ENCODE peak calls at places on chromosomes 13 and 19, in ten cellular contexts. M, U, I, G, W, A, K, R, O and Q are unnamed samples. For H3K4me1, the result is how much of the 10 kb centered on the place peaks cover.

GRCh38 chr13:46908511-46908910 is 11.7 kb upstream of the HTR2A start:
- DNase-seq in R (no peak), I (no peak), G (no peak), M (no peak), O (no peak), A (no peak), K (no peak), W (no peak), U (no peak), Q (no peak)

GRCh38 chr19:10402441-10403038 is 802 bp downstream of the CDC37 start:
- DNase-seq in M (no peak), G (no peak), O (no peak), A (peak), W (peak), U (no peak), R (no peak), K (no peak), I (no peak), Q (no peak)

GRCh38 chr19:57587529-57587928 is 3.6 kb downstream of the ZIK1 start:
- DNase-seq in O (no peak), K (no peak), U (no peak), R (no peak), I (no peak), G (no peak), A (no peak), W (no peak), M (no peak), Q (no peak)

GRCh38 chr13:64471916-64472315 is 2758.2 kb downstream of the PCDH9 start:
- DNase-seq in I (no peak), K (no peak), U (no peak), A (no peak), R (peak), M (no peak), G (no peak), O (no peak), W (no peak), Q (no peak)

GRCh38 chr13:31431722-31432137 is 232.0 kb downstream of the B3GLCT start:
- DNase-seq in A (peak), U (no peak), R (peak), G (peak), W (peak), I (no peak), K (peak), M (peak), O (peak), Q (no peak)

GRCh38 chr13:30752201-30752797 is 17.0 kb downstream of the ALOX5AP start:
- DNase-seq in I (no peak), M (no peak), A (no peak), K (no peak), O (no peak), W (peak), U (no peak), G (no peak), R (no peak), Q (no peak)

GRCh38 chr19:35911790-35912189 is 3.7 kb upstream of the TYROBP start:
- DNase-seq in U (peak), A (no peak), I (no peak), M (no peak), O (no peak), K (no peak), R (no peak), G (peak), W (no peak), Q (no peak)

GRCh38 chr13:59458908-59459579 is 704.7 kb downstream of the DIAPH3 start:
- DNase-seq in G (no peak), M (no peak), K (no peak), R (no peak), U (no peak), O (no peak), W (peak), A (peak), I (no peak), Q (no peak)

GRCh38 chr13:110272227-110272626 is 34.7 kb downstream of the COL4A1 start:
- DNase-seq in K (no peak), R (no peak), W (no peak), O (no peak), A (no peak), I (no peak), U (no peak), G (no peak), M (no peak), Q (no peak)

GRCh38 chr19:46606681-46607440 is 5.7 kb downstream of the CALM3 start:
- DNase-seq in I (no peak), U (no peak), W (no peak), M (peak), R (no peak), A (no peak), G (no peak), K (peak), O (no peak), Q (no peak)

GRCh38 chr19:45153339-45154063 is 7.3 kb downstream of the NKPD1 start:
- DNase-seq in R (no peak), W (peak), U (no peak), M (no peak), G (no peak), I (no peak), O (no peak), K (peak), A (no peak), Q (no peak)

GRCh38 chr19:33978286-33978685 is 181.6 kb downstream of the KCTD15 start:
- DNase-seq in G (no peak), A (no peak), W (no peak), M (no peak), K (no peak), U (no peak), R (no peak), I (no peak), O (no peak), Q (no peak)

GRCh38 chr13:112074139-112074710 is 7.3 kb downstream of the SOX1 start:
- DNase-seq in W (no peak), O (no peak), K (no peak), G (no peak), M (no peak), A (no peak), R (no peak), U (no peak), I (no peak), Q (no peak)

GRCh38 chr19:1407662-1408299 is 395 bp downstream of the DAZAP1 start:
- DNase-seq in U (no peak), R (no peak), W (no peak), I (no peak), K (peak), A (no peak), G (peak), O (peak), M (no peak), Q (no peak)

GRCh38 chr13:112392719-112393118 is 16.6 kb downstream of the SPACA7 start:
- DNase-seq in R (no peak), O (no peak), W (no peak), G (no peak), U (no peak), A (no peak), K (no peak), M (no peak), I (no peak), Q (no peak)

GRCh38 chr19:10620786-10621185 is 4.6 kb upstream of the SLC44A2 start:
- DNase-seq in G (no peak), M (no peak), O (no peak), A (no peak), W (no peak), I (no peak), K (no peak), R (no peak), U (no peak), Q (no peak)

GRCh38 chr13:89688908-89689307 is 1658.6 kb upstream of the MIR17HG start:
- DNase-seq in G (no peak), W (peak), A (no peak), O (no peak), U (no peak), M (no peak), R (no peak), K (no peak), I (no peak), Q (no peak)

GRCh38 chr13:105611424-105611823 is 924.0 kb downstream of the EFNB2 start:
- DNase-seq in K (no peak), O (no peak), A (no peak), G (no peak), I (no peak), W (no peak), R (no peak), U (no peak), M (no peak), Q (no peak)

GRCh38 chr13:79709526-79709925 is 228.6 kb downstream of the NDFIP2 start:
- DNase-seq in R (no peak), O (no peak), I (no peak), U (no peak), W (no peak), A (no peak), M (no peak), G (no peak), K (no peak), Q (no peak)

GRCh38 chr13:97280478-97280877 is 58.3 kb downstream of the MBNL2 start:
- DNase-seq in K (no peak), M (no peak), W (no peak), U (no peak), R (no peak), G (no peak), A (no peak), O (no peak), I (no peak), Q (no peak)

GRCh38 chr19:48588670-48589399 is 17.7 kb upstream of the SPACA4 start:
- DNase-seq in I (no peak), U (peak), G (peak), A (peak), O (peak), W (peak), R (peak), M (peak), K (peak), Q (peak)

GRCh38 chr19:48772503-48772953 is 17.2 kb downstream of the FGF21 start:
- DNase-seq in W (peak), U (peak), A (no peak), I (no peak), K (no peak), O (no peak), M (no peak), G (peak), R (no peak), Q (no peak)

GRCh38 chr13:21079761-21080730 is 18.7 kb upstream of the LATS2 start:
- DNase-seq in I (no peak), O (no peak), W (peak), M (no peak), K (no peak), G (peak), R (no peak), A (no peak), U (no peak), Q (no peak)

GRCh38 chr13:39729161-39729560 is 73.7 kb downstream of the COG6 start:
- DNase-seq in R (no peak), W (no peak), A (no peak), U (no peak), O (no peak), G (no peak), M (no peak), I (no peak), K (no peak), Q (no peak)

GRCh38 chr19:17078920-17079709 is 3.5 kb downstream of the MYO9B start:
- DNase-seq in K (no peak), O (no peak), M (no peak), R (no peak), W (peak), I (no peak), A (no peak), G (no peak), U (no peak), Q (no peak)

GRCh38 chr13:65964672-65965071 is 1265.5 kb downstream of the PCDH9 start:
- DNase-seq in R (no peak), A (no peak), K (no peak), W (no peak), U (no peak), I (no peak), G (no peak), M (no peak), O (no peak), Q (no peak)

GRCh38 chr13:64917566-64917965 is 2312.6 kb downstream of the PCDH9 start:
- DNase-seq in R (no peak), M (no peak), K (no peak), W (no peak), I (no peak), O (no peak), U (no peak), G (no peak), A (no peak), Q (no peak)

DNA sequence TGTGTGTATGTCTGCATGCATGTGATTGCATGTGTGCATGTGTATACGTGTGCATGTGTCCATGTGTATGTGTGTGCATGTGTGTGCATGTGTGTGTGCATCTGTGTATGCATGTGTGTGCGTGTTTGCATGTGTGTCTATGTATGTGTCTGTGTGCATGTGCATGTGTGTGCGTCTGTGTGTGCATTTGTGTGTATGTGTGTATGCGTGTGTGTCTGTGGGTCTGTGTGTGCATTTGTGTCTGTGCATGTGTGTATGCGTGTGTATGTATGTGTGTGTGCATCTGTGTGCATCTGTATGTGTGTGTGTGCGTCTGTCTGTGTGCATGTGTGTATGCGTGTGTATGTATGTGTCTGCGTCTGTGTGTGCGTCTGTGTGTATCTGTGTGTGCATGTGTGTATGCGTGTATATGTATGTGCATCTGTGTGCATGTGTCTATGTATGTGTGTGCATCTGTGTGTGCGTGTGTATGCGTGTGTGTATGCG is 3.0 kb downstream of the STXBP2 start:
- DNase-seq in I (no peak), M (no peak), G (no peak), A (no peak), U (no peak), W (no peak), R (no peak), O (no peak), K (no peak), Q (no peak)
- H3K4me1 ChIP-seq in I (under half), M (under half), G (under half), A (under half), U (under half), W (under half), R (under half), O (under half), K (under half), Q (under half)

DNA sequence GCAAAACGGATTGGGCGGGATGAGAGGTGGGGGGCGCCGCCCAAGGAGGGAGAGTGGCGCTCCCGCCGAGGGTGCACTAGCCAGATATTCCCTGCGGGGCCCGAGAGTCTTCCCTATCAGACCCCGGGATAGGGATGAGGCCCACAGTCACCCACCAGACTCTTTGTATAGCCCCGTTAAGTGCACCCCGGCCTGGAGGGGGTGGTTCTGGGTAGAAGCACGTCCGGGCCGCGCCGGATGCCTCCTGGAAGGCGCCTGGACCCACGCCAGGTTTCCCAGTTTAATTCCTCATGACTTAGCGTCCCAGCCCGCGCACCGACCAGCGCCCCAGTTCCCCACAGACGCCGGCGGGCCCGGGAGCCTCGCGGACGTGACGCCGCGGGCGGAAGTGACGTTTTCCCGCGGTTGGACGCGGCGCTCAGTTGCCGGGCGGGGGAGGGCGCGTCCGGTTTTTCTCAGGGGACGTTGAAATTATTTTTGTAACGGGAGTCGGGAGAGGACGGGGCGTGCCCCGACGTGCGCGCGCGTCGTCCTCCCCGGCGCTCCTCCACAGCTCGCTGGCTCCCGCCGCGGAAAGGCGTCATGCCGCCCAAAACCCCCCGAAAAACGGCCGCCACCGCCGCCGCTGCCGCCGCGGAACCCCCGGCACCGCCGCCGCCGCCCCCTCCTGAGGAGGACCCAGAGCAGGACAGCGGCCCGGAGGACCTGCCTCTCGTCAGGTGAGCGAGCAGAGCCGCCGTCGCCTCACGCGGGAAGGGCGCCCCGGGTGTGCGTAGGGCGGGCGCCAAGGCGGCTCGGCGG is at the start of gene RB1:
- DNase-seq in G (peak), R (peak), I (peak), A (peak), K (peak), M (peak), W (peak), O (peak), U (peak), Q (peak)
- TF ChIP-seq POLR2A in G (peak), R (peak), I (peak), A (peak), K (peak), M (peak), W (peak), O (peak), U (peak), Q (peak)

DNA sequence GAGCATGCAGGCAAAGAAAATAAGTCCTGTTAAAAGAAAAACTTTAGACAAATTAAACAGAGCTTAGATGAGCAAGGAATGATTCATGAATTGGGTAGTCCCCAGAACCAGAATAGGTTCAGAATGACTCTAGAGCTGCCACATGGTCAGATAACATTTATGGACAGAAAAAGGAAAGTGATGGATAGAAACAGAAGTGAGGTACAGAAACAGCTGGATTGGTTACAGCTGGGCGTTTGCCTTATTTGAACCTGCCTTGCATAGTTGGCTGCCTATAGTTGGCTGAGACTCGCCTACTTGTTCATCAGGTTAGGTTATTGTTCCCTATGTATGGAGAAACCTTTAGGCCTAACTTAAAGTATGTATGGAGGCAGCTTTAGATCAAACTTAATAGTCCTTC is 35.4 kb downstream of the WDFY2 start:
- DNase-seq in W (no peak), O (no peak), K (no peak), U (no peak), R (no peak), M (no peak), G (no peak), I (no peak), A (no peak), Q (no peak)
- H3K4me1 ChIP-seq in W (half or more), O (under half), K (under half), U (under half), R (under half), M (half or more), G (under half), I (half or more), A (under half), Q (under half)

DNA sequence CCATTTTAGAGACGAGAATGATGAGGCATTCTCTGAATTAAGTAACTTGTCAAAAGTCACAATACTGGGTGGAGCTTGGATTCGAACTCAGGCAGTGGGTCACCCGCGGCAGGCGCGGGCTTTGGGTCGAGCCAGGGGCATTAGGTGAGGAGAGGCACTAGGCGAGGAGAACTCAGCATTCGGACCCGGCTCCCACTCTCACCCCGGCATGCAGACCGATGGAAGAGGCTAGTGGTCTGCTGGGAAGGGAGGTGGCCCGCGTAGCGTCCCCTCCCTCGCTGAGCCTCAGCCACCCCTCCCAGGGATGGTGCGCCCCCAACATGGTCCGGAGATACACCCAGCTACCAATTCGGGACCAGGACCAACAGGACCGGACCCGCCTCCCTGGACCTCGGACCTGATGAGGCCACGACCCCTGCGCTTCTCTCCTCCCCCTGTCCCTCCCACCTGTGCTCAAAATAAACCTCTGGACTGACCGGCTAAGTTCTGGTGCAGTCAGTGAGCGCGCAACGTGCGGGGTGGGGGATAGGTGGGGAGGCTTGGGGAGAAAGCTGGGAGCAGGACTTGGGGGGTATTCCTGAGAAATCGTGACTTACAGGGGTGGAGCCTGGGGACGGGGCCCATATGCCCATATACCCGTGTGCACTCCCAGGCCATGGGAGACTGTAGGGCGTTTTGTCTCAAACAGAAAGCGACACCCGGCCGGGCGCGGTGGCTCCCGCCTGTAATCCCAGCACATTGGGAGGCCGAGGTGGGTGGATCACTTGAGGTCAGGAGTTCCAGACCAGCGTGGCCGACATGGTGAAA is 1.3 kb upstream of the SNAPC2 start:
- DNase-seq in M (no peak), W (no peak), I (no peak), G (no peak), O (peak), A (no peak), K (peak), U (no peak), R (no peak), Q (no peak)
- TF ChIP-seq POLR2A in M (no peak), W (no peak), I (no peak), G (no peak), O (peak), A (no peak), K (no peak), U (no peak), R (no peak), Q (no peak)

GRCh38 chr19:42199440-42200115 is 17.9 kb downstream of the DEDD2 start:
- DNase-seq in W (no peak), K (no peak), R (no peak), M (no peak), U (no peak), G (no peak), A (no peak), O (peak), I (no peak), Q (no peak)
- H3K4me1 ChIP-seq in W (under half), K (under half), R (under half), M (under half), U (under half), G (under half), A (under half), O (under half), I (half or more), Q (under half)